ENCODE peak calls at places on chromosomes 1 and 21, in nine cellular contexts. N, W, O, X, M, D, B, G and S are unnamed samples.

GRCh38 chr1:56868761-56869160 is 14.2 kb downstream of the C8A start:
- DNase-seq in M (no peak), W (no peak), B (peak), X (no peak), D (peak), N (no peak), O (no peak), G (peak), S (no peak)

GRCh38 chr1:18872071-18872611 is 12.7 kb upstream of the TAS1R2 start:
- DNase-seq in N (no peak), W (no peak), O (no peak), M (no peak), G (no peak), B (no peak), X (no peak), D (no peak), S (no peak)

GRCh38 chr1:111197598-111198289 is 2.7 kb downstream of the DENND2D start:
- DNase-seq in M (no peak), N (peak), B (no peak), O (no peak), W (peak), D (no peak), X (no peak), G (no peak), S (no peak)

GRCh38 chr1:157966034-157966671 is 27.3 kb upstream of the KIRREL1 start:
- DNase-seq in W (no peak), G (peak), N (no peak), X (no peak), D (no peak), B (no peak), O (no peak), M (no peak), S (no peak)

GRCh38 chr1:57067863-57068262 is 102.0 kb upstream of the C8B start:
- DNase-seq in G (no peak), D (no peak), B (no peak), W (no peak), X (no peak), N (no peak), O (no peak), M (no peak), S (no peak)

GRCh38 chr21:42499430-42500106 is 3.5 kb upstream of the RSPH1 start:
- DNase-seq in W (no peak), O (no peak), M (no peak), N (no peak), X (no peak), G (no peak), B (no peak), D (no peak), S (no peak)

GRCh38 chr1:59412705-59413326 is 115.9 kb downstream of the FGGY start:
- DNase-seq in G (no peak), D (no peak), M (no peak), B (no peak), O (no peak), X (no peak), N (no peak), W (no peak), S (no peak)

GRCh38 chr1:159959451-159959850 is 5.4 kb upstream of the SLAMF9 start:
- DNase-seq in M (no peak), X (no peak), O (no peak), D (no peak), B (no peak), N (no peak), G (no peak), W (no peak), S (no peak)

GRCh38 chr21:42039470-42039901 is 29.3 kb upstream of the ZBTB21 start:
- DNase-seq in X (no peak), M (no peak), B (peak), O (no peak), N (no peak), D (peak), W (no peak), G (peak), S (no peak)

GRCh38 chr1:7299994-7300393 is 471.1 kb upstream of the VAMP3 start:
- DNase-seq in G (no peak), D (peak), W (no peak), M (no peak), X (no peak), O (no peak), B (no peak), N (no peak), S (no peak)